ENCODE peak calls at places on chromosome 1, in five cellular contexts. One of them, this sample, is unnamed.

GRCh38 chr1:211259596-211260126 is 495 bp downstream of the RCOR3 start:
- DNase-seq in GM13976: peak; percentile 68
- DNase-seq in PC-3: peak; percentile 32
- DNase-seq in HCT116: no peak
- DNase-seq in A673: peak; percentile 75
- DNase-seq in this sample: no peak

GRCh38 chr1:55618203-55618602 is 403.0 kb upstream of the USP24 start:
- DNase-seq in GM13976: no peak
- DNase-seq in PC-3: no peak
- DNase-seq in HCT116: no peak
- DNase-seq in A673: no peak
- DNase-seq in this sample: no peak

GRCh38 chr1:77514871-77515776 is 167.3 kb downstream of the ZZZ3 start:
- DNase-seq in GM13976: no peak
- DNase-seq in PC-3: no peak
- DNase-seq in HCT116: peak; percentile 24
- DNase-seq in A673: peak; percentile 73
- DNase-seq in this sample: no peak

GRCh38 chr1:156876281-156876680 is 15.6 kb downstream of the NTRK1 start:
- DNase-seq in GM13976: no peak
- DNase-seq in PC-3: no peak
- DNase-seq in HCT116: no peak
- DNase-seq in A673: no peak
- DNase-seq in this sample: no peak

GRCh38 chr1:152982076-152982475 is 1.8 kb upstream of the SPRR1A start:
- DNase-seq in GM13976: no peak
- DNase-seq in PC-3: no peak
- DNase-seq in HCT116: no peak
- DNase-seq in A673: no peak
- DNase-seq in this sample: no peak

GRCh38 chr1:182193908-182194550 is 132.5 kb upstream of the ZNF648 start:
- DNase-seq in GM13976: no peak
- DNase-seq in PC-3: no peak
- DNase-seq in HCT116: no peak
- DNase-seq in A673: no peak
- DNase-seq in this sample: no peak

GRCh38 chr1:226495716-226496115 is 52.8 kb upstream of the STUM start:
- DNase-seq in GM13976: no peak
- DNase-seq in PC-3: peak; percentile 47
- DNase-seq in HCT116: no peak
- DNase-seq in A673: no peak
- DNase-seq in this sample: no peak

GRCh38 chr1:76640092-76640491 is 227.2 kb upstream of the ST6GALNAC5 start:
- DNase-seq in GM13976: no peak
- DNase-seq in PC-3: peak; percentile 44
- DNase-seq in HCT116: peak; percentile 29
- DNase-seq in A673: no peak
- DNase-seq in this sample: no peak

GRCh38 chr1:6907676-6908434 is 122.6 kb downstream of the CAMTA1 start:
- DNase-seq in GM13976: no peak
- DNase-seq in PC-3: no peak
- DNase-seq in HCT116: no peak
- DNase-seq in A673: no peak
- DNase-seq in this sample: no peak

GRCh38 chr1:39391741-39392679 is 99.4 kb upstream of the BMP8A start:
- DNase-seq in GM13976: no peak
- DNase-seq in PC-3: peak; percentile 94
- DNase-seq in HCT116: no peak
- DNase-seq in A673: peak; percentile 94
- DNase-seq in this sample: no peak

GRCh38 chr1:156490401-156491032 is 10.1 kb downstream of the MEF2D start:
- DNase-seq in GM13976: no peak
- DNase-seq in PC-3: no peak
- DNase-seq in HCT116: no peak
- DNase-seq in A673: no peak
- DNase-seq in this sample: peak; percentile 51

GRCh38 chr1:21126324-21126723 is 50.4 kb downstream of the EIF4G3 start:
- DNase-seq in GM13976: no peak
- DNase-seq in PC-3: peak; percentile 13
- DNase-seq in HCT116: no peak
- DNase-seq in A673: no peak
- DNase-seq in this sample: no peak

GRCh38 chr1:95584315-95584714 is 350.3 kb downstream of the RWDD3 start:
- DNase-seq in GM13976: no peak
- DNase-seq in PC-3: no peak
- DNase-seq in HCT116: no peak
- DNase-seq in A673: no peak
- DNase-seq in this sample: no peak

GRCh38 chr1:86507935-86508582 is 38.8 kb upstream of the CLCA4 start:
- DNase-seq in GM13976: no peak
- DNase-seq in PC-3: peak; percentile 50
- DNase-seq in HCT116: peak; percentile 19
- DNase-seq in A673: peak; percentile 57
- DNase-seq in this sample: no peak
- TF ChIP-seq CTCF in GM13976: no peak
- TF ChIP-seq CTCF in PC-3: peak; percentile 66
- TF ChIP-seq CTCF in HCT116: peak; percentile 40
- TF ChIP-seq CTCF in A673: peak; percentile 66
- TF ChIP-seq CTCF in this sample: peak; percentile 49

DNA sequence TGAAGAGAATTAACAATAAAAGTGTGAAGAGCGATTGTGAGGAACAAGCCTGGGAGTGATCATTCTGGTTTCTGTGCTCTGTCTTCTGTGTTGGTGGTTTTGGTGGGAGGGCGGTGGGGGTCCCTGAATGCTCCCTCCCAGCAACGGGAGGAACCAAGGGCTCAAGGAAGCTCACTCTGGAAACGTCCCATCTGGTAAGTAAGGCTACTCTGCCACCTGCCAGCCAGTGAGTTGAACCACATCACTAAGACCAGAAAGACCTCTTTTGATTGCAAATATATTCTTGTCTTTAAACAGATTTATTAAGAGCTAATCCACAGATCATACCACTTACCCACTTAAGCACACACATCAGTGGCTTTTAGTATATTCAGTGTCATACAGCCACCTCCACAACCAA is 125.0 kb downstream of the PRDM2 start:
- DNase-seq in GM13976: peak; percentile 25
- DNase-seq in PC-3: no peak
- DNase-seq in HCT116: no peak
- DNase-seq in A673: no peak
- DNase-seq in this sample: no peak
- TF ChIP-seq CTCF in GM13976: peak; percentile 6
- TF ChIP-seq CTCF in PC-3: peak; percentile 42
- TF ChIP-seq CTCF in HCT116: no peak
- TF ChIP-seq CTCF in A673: peak; percentile 23
- TF ChIP-seq CTCF in this sample: no peak

GRCh38 chr1:175433586-175434267 is 241.2 kb upstream of the KIAA0040 start:
- DNase-seq in GM13976: no peak
- DNase-seq in PC-3: no peak
- DNase-seq in HCT116: no peak
- DNase-seq in A673: no peak
- DNase-seq in this sample: no peak

GRCh38 chr1:175434268-175434860 is 241.8 kb upstream of the KIAA0040 start:
- DNase-seq in GM13976: peak; percentile 29
- DNase-seq in PC-3: no peak
- DNase-seq in HCT116: no peak
- DNase-seq in A673: no peak
- DNase-seq in this sample: peak; percentile 13
- TF ChIP-seq CTCF in GM13976: peak; percentile 50
- TF ChIP-seq CTCF in PC-3: peak; percentile 58
- TF ChIP-seq CTCF in HCT116: peak; percentile 78
- TF ChIP-seq CTCF in A673: peak; percentile 61
- TF ChIP-seq CTCF in this sample: peak; percentile 86

GRCh38 chr1:44368471-44369151 is 13.6 kb upstream of the ERI3 start:
- DNase-seq in GM13976: no peak
- DNase-seq in PC-3: no peak
- DNase-seq in HCT116: no peak
- DNase-seq in A673: no peak
- DNase-seq in this sample: no peak
- TF ChIP-seq CTCF in GM13976: no peak
- TF ChIP-seq CTCF in PC-3: no peak
- TF ChIP-seq CTCF in HCT116: no peak
- TF ChIP-seq CTCF in A673: no peak
- TF ChIP-seq CTCF in this sample: no peak

DNA sequence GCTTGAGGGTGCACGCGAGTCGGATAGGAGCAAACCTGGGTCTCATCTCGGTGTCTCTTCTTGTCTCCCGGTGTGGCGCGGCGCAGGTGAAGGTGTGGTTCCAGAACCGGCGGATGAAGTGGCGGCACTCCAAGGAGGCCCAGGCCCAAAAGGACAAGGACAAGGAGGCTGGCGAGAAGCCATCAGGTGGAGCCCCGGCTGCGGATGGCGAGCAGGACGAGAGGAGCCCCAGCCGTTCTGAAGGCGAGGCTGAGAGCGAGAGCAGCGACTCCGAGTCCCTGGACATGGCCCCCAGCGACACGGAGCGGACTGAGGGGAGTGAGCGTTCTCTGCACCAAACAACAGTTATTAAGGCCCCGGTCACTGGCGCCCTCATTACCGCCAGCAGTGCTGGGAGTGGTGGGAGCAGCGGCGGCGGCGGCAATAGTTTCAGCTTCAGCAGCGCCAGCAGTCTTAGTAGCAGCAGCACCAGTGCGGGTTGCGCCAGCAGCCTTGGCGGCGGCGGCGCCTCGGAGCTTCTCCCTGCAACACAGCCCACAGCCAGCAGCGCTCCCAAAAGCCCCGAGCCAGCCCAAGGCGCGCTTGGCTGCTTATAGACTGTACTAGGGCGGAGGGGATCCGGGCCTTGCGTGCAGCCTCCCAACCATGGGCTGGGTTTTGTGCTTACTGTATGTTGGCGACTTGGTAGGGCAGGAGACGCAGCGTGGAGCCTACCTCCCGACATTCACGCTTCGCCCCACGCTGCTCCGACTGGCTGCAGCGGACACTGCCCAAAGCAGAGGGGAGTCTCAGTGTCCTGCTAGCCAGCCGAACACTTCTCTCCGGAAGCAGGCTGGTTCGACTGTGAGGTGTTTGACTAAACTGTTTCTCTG is 5.1 kb downstream of the HLX start:
- DNase-seq in GM13976: peak; percentile 11
- DNase-seq in PC-3: no peak
- DNase-seq in HCT116: no peak
- DNase-seq in A673: peak; percentile 21
- DNase-seq in this sample: no peak
- TF ChIP-seq CTCF in GM13976: no peak
- TF ChIP-seq CTCF in PC-3: no peak
- TF ChIP-seq CTCF in HCT116: no peak
- TF ChIP-seq CTCF in A673: no peak
- TF ChIP-seq CTCF in this sample: no peak

DNA sequence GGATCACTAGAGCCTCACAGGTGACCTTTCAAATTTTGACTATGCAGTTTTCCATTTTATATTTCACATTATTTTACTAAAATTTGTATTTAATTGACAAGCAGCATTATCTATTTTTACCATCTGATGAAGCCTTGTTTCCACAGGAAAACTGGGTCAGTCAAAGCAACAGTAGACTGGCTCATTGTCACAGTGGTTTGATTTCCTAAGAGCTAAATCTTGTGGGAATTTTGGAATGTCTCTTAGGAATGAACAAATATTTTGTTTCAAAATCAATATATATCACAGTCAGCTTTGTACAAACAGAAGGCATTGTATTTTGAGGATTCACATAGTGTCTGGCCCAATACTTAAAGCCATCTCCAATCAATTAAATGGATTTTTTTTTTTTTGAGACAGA is 152.6 kb upstream of the RNPC3 start:
- DNase-seq in GM13976: no peak
- DNase-seq in PC-3: no peak
- DNase-seq in HCT116: no peak
- DNase-seq in A673: no peak
- DNase-seq in this sample: no peak
- TF ChIP-seq CTCF in GM13976: no peak
- TF ChIP-seq CTCF in PC-3: no peak
- TF ChIP-seq CTCF in HCT116: no peak
- TF ChIP-seq CTCF in A673: no peak
- TF ChIP-seq CTCF in this sample: no peak

DNA sequence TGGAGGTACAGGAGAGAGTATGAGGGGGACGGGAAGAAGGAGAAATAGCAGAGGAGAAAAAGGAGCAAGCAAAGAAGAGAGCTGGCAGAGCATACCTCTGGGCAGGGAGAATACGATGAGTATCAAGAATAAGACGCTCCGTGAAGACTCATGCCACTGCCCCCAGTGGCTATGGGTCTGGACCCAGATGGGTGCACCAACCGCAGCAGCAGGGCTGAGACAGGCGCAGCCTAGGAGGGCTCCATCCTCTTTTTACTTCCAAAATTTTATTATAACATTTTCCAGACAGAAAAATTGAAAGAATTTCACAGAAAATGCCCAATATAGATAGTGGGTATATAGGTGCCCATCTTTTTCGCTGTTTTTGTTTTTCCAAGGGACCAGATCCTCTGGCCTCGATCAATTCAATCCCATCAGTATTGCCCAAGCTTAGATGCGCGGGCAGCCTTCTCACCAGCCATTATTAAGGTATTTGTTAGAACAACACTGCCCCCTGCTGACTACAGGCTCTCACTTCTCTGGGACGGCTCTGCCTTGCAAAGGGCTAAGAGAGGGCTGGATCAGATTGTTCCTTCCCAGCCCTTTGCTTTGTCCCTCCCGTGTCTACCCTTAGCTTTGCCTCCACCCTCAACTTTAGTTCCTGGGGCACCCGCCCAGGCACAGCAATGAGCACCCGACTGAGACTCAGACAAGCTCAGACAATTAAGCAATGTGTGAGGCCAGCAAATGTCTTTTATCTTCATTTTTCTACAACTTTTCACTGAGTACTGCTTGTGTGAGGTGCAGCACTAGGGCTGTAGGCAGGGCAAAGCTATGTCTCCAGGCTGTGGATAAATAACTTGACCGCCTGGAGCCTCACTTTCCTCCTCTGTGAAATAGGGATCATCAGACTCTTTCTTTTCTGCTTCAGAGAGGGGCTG is 17.5 kb upstream of the CAMK1G start:
- DNase-seq in GM13976: peak; percentile 64
- DNase-seq in PC-3: peak; percentile 97
- DNase-seq in HCT116: peak; percentile 78
- DNase-seq in A673: peak; percentile 92
- DNase-seq in this sample: no peak
- TF ChIP-seq CTCF in GM13976: peak; percentile 74
- TF ChIP-seq CTCF in PC-3: peak; percentile 96
- TF ChIP-seq CTCF in HCT116: peak; percentile 83
- TF ChIP-seq CTCF in A673: peak; percentile 93
- TF ChIP-seq CTCF in this sample: peak; percentile 79